ENCODE peak calls at places on chromosomes 4 and X, in nine cellular contexts. I is T-helper 17 cell, J is small intestine, W is nephron progenitor cell, K is NCI-H2171 treated with DMSO at 0.1 percent for 48 hours, G is GM03348, D is amniotic stem cell, O is activated T-cell treated with anti-CD3 and anti-CD28 coated beads for 4 hours, V is mammary epithelial cell. T is an unnamed sample.

GRCh38 chr4:2867758-2868491 is 24.3 kb downstream of the ADD1 start:
- DNase-seq in I (no peak), J (peak), W (no peak), K (no peak), G (peak), D (no peak), O (no peak), V (no peak), T (no peak)

GRCh38 chrX:107654778-107655761 is 26.8 kb downstream of the PRPS1 start:
- DNase-seq in I (peak), J (peak), W (peak), K (peak), G (peak), D (peak), O (peak), V (peak), T (peak)

GRCh38 chr4:129371901-129372300 is 275.9 kb downstream of the C4orf33 start:
- DNase-seq in I (no peak), J (no peak), W (no peak), K (no peak), G (peak), D (no peak), O (no peak), V (no peak), T (no peak)

GRCh38 chr4:185721949-185722316 is 90.1 kb downstream of the SORBS2 start:
- DNase-seq in I (no peak), J (no peak), W (no peak), K (no peak), G (no peak), D (no peak), O (no peak), V (no peak), T (no peak)

GRCh38 chr4:188780686-188781085 is 641.4 kb downstream of the TRIML1 start:
- DNase-seq in I (no peak), J (no peak), W (no peak), K (no peak), G (no peak), D (no peak), O (no peak), V (no peak), T (no peak)

GRCh38 chr4:104395219-104395618 is 99.5 kb downstream of the CXXC4 start:
- DNase-seq in I (no peak), J (no peak), W (no peak), K (peak), G (no peak), D (no peak), O (no peak), V (no peak), T (no peak)

GRCh38 chrX:130173190-130173895 is 1.6 kb downstream of the RAB33A start:
- DNase-seq in I (no peak), J (no peak), W (no peak), K (no peak), G (peak), D (peak), O (no peak), V (no peak), T (no peak)

GRCh38 chr4:175469519-175469918 is 342.5 kb downstream of the GPM6A start:
- DNase-seq in I (no peak), J (no peak), W (no peak), K (no peak), G (peak), D (peak), O (no peak), V (peak), T (no peak)

GRCh38 chrX:41384041-41384705 is 50.2 kb downstream of the DDX3X start:
- DNase-seq in I (peak), J (peak), W (no peak), K (peak), G (peak), D (no peak), O (peak), V (peak), T (no peak)

GRCh38 chr4:102404551-102404969 is 59.3 kb upstream of the SLC39A8 start:
- DNase-seq in I (no peak), J (no peak), W (peak), K (no peak), G (no peak), D (no peak), O (no peak), V (no peak), T (no peak)

GRCh38 chr4:1339489-1339888 is 7.5 kb upstream of the UVSSA start:
- DNase-seq in I (no peak), J (no peak), W (no peak), K (no peak), G (no peak), D (no peak), O (no peak), V (no peak), T (no peak)

GRCh38 chr4:134862116-134862515 is 660.5 kb upstream of the PABPC4L start:
- DNase-seq in I (no peak), J (no peak), W (no peak), K (no peak), G (peak), D (no peak), O (no peak), V (no peak), T (no peak)

GRCh38 chr4:38686682-38687081 is 22.7 kb downstream of the KLF3 start:
- DNase-seq in I (no peak), J (no peak), W (no peak), K (no peak), G (no peak), D (no peak), O (no peak), V (no peak), T (no peak)

GRCh38 chr4:3736290-3736689 is 29.9 kb upstream of the ADRA2C start:
- DNase-seq in I (no peak), J (no peak), W (no peak), K (no peak), G (no peak), D (no peak), O (no peak), V (no peak), T (no peak)

GRCh38 chrX:30023451-30023850 is 191.9 kb upstream of the MAGEB2 start:
- DNase-seq in I (no peak), J (no peak), W (no peak), K (no peak), G (peak), D (no peak), O (no peak), V (no peak), T (no peak)

GRCh38 chr4:8235686-8236085 is 33.9 kb upstream of the HTRA3 start:
- DNase-seq in I (no peak), J (no peak), W (no peak), K (no peak), G (no peak), D (no peak), O (no peak), V (no peak), T (no peak)

GRCh38 chr4:115159141-115159540 is 45.7 kb upstream of the NDST4 start:
- DNase-seq in I (no peak), J (no peak), W (no peak), K (no peak), G (peak), D (peak), O (no peak), V (no peak), T (no peak)

GRCh38 chr4:150418757-150419410 is 163.1 kb upstream of the MAB21L2 start:
- DNase-seq in I (no peak), J (no peak), W (no peak), K (no peak), G (no peak), D (no peak), O (no peak), V (no peak), T (no peak)

GRCh38 chrX:23390979-23391378 is 56.3 kb downstream of the PTCHD1 start:
- DNase-seq in I (no peak), J (no peak), W (no peak), K (no peak), G (no peak), D (no peak), O (no peak), V (no peak), T (no peak)

GRCh38 chr4:42633605-42634388 is 23.1 kb downstream of the ATP8A1 start:
- DNase-seq in I (no peak), J (no peak), W (no peak), K (no peak), G (no peak), D (no peak), O (no peak), V (no peak), T (no peak)

GRCh38 chr4:147866532-147867271 is 134.8 kb downstream of the ARHGAP10 start:
- DNase-seq in I (peak), J (peak), W (peak), K (peak), G (peak), D (peak), O (peak), V (peak), T (peak)

GRCh38 chr4:74376888-74377483 is 12.0 kb downstream of the EREG start:
- DNase-seq in I (no peak), J (peak), W (no peak), K (peak), G (peak), D (peak), O (no peak), V (peak), T (no peak)

GRCh38 chrX:154002215-154002719 is 17.4 kb downstream of the IRAK1 start:
- DNase-seq in I (no peak), J (no peak), W (no peak), K (peak), G (peak), D (no peak), O (no peak), V (no peak), T (no peak)

T was measured in T1000.